ENCODE peak calls at places on chromosomes 1 and 21, in nine cellular contexts. One of them, this sample, is unnamed.

GRCh38 chr21:32392880-32393676 is at the start of gene URB1:
- DNase-seq in transverse colon: peak; percentile 95
- DNase-seq in effector memory CD4-positive, alpha-beta T cell: peak; percentile 88
- DNase-seq in neural progenitor cell: peak; percentile 81
- DNase-seq in SJSA1: peak; percentile 91
- DNase-seq in NT2/D1: peak; percentile 82
- DNase-seq in psoas muscle: peak; percentile 97
- DNase-seq in GM12878: peak; percentile 46
- DNase-seq in GM23338: peak; percentile 92
- DNase-seq in this sample: no peak

GRCh38 chr21:45800339-45801080 is 157.0 kb downstream of the PCBP3 start:
- DNase-seq in transverse colon: no peak
- DNase-seq in GM23338: no peak
- DNase-seq in neural progenitor cell: no peak
- DNase-seq in psoas muscle: no peak
- DNase-seq in GM12878: no peak
- DNase-seq in NT2/D1: no peak
- DNase-seq in SJSA1: no peak
- DNase-seq in effector memory CD4-positive, alpha-beta T cell: no peak
- DNase-seq in this sample: no peak

GRCh38 chr1:91502138-91502881 is 1.7 kb downstream of the CDC7 start:
- DNase-seq in NT2/D1: no peak
- DNase-seq in GM12878: no peak
- DNase-seq in transverse colon: no peak
- DNase-seq in psoas muscle: no peak
- DNase-seq in SJSA1: no peak
- DNase-seq in GM23338: no peak
- DNase-seq in effector memory CD4-positive, alpha-beta T cell: no peak
- DNase-seq in neural progenitor cell: no peak
- DNase-seq in this sample: no peak

GRCh38 chr1:219517031-219517430 is 95.9 kb downstream of the ZC3H11B start:
- DNase-seq in transverse colon: no peak
- DNase-seq in GM12878: no peak
- DNase-seq in effector memory CD4-positive, alpha-beta T cell: no peak
- DNase-seq in neural progenitor cell: no peak
- DNase-seq in NT2/D1: no peak
- DNase-seq in GM23338: peak; percentile 32
- DNase-seq in SJSA1: no peak
- DNase-seq in psoas muscle: no peak
- DNase-seq in this sample: no peak

GRCh38 chr1:20109223-20109856 is 10.0 kb downstream of the PLA2G2D start:
- DNase-seq in neural progenitor cell: no peak
- DNase-seq in psoas muscle: no peak
- DNase-seq in transverse colon: no peak
- DNase-seq in GM12878: no peak
- DNase-seq in NT2/D1: no peak
- DNase-seq in SJSA1: no peak
- DNase-seq in GM23338: no peak
- DNase-seq in effector memory CD4-positive, alpha-beta T cell: no peak
- DNase-seq in this sample: peak; percentile 19

GRCh38 chr21:33835920-33836319 is 79.7 kb downstream of the ATP5PO start:
- DNase-seq in GM12878: no peak
- DNase-seq in NT2/D1: no peak
- DNase-seq in GM23338: no peak
- DNase-seq in SJSA1: no peak
- DNase-seq in transverse colon: no peak
- DNase-seq in psoas muscle: no peak
- DNase-seq in effector memory CD4-positive, alpha-beta T cell: no peak
- DNase-seq in neural progenitor cell: no peak
- DNase-seq in this sample: no peak

GRCh38 chr1:167429612-167430011 is 88.7 kb downstream of the CD247 start:
- DNase-seq in GM12878: no peak
- DNase-seq in SJSA1: no peak
- DNase-seq in psoas muscle: no peak
- DNase-seq in transverse colon: no peak
- DNase-seq in NT2/D1: no peak
- DNase-seq in effector memory CD4-positive, alpha-beta T cell: no peak
- DNase-seq in neural progenitor cell: no peak
- DNase-seq in GM23338: no peak
- DNase-seq in this sample: no peak

GRCh38 chr1:54815086-54815876 is 14.2 kb upstream of the TTC22 start:
- DNase-seq in GM12878: no peak
- DNase-seq in neural progenitor cell: no peak
- DNase-seq in SJSA1: peak; percentile 30
- DNase-seq in NT2/D1: no peak
- DNase-seq in psoas muscle: no peak
- DNase-seq in transverse colon: no peak
- DNase-seq in GM23338: no peak
- DNase-seq in effector memory CD4-positive, alpha-beta T cell: no peak
- DNase-seq in this sample: no peak

GRCh38 chr1:10474613-10475507 is at the start of gene PEX14:
- DNase-seq in SJSA1: peak; percentile 89
- DNase-seq in effector memory CD4-positive, alpha-beta T cell: peak; percentile 72
- DNase-seq in NT2/D1: peak; percentile 71
- DNase-seq in psoas muscle: peak; percentile 91
- DNase-seq in neural progenitor cell: peak; percentile 95
- DNase-seq in GM12878: peak; percentile 54
- DNase-seq in transverse colon: peak; percentile 91
- DNase-seq in GM23338: peak; percentile 98
- DNase-seq in this sample: peak; percentile 41

GRCh38 chr1:74236440-74236839 is 1.3 kb downstream of the TNNI3K start:
- DNase-seq in effector memory CD4-positive, alpha-beta T cell: no peak
- DNase-seq in psoas muscle: no peak
- DNase-seq in GM23338: no peak
- DNase-seq in NT2/D1: no peak
- DNase-seq in neural progenitor cell: no peak
- DNase-seq in GM12878: no peak
- DNase-seq in transverse colon: no peak
- DNase-seq in SJSA1: no peak
- DNase-seq in this sample: no peak

GRCh38 chr21:34881894-34882371 is 167.2 kb downstream of the RUNX1 start:
- DNase-seq in neural progenitor cell: no peak
- DNase-seq in NT2/D1: no peak
- DNase-seq in transverse colon: no peak
- DNase-seq in effector memory CD4-positive, alpha-beta T cell: no peak
- DNase-seq in GM23338: no peak
- DNase-seq in SJSA1: no peak
- DNase-seq in GM12878: no peak
- DNase-seq in psoas muscle: no peak
- DNase-seq in this sample: peak; percentile 45

GRCh38 chr1:224540535-224540934 is 75.6 kb upstream of the CNIH3 start:
- DNase-seq in neural progenitor cell: no peak
- DNase-seq in psoas muscle: no peak
- DNase-seq in effector memory CD4-positive, alpha-beta T cell: no peak
- DNase-seq in GM12878: no peak
- DNase-seq in NT2/D1: no peak
- DNase-seq in transverse colon: no peak
- DNase-seq in GM23338: no peak
- DNase-seq in SJSA1: no peak
- DNase-seq in this sample: no peak

GRCh38 chr1:107274227-107274626 is 133.4 kb downstream of the NTNG1 start:
- DNase-seq in psoas muscle: no peak
- DNase-seq in transverse colon: no peak
- DNase-seq in GM23338: no peak
- DNase-seq in effector memory CD4-positive, alpha-beta T cell: no peak
- DNase-seq in SJSA1: no peak
- DNase-seq in neural progenitor cell: no peak
- DNase-seq in NT2/D1: no peak
- DNase-seq in GM12878: no peak
- DNase-seq in this sample: no peak

GRCh38 chr1:181043025-181043880 is 9.5 kb downstream of the MR1 start:
- DNase-seq in psoas muscle: no peak
- DNase-seq in effector memory CD4-positive, alpha-beta T cell: no peak
- DNase-seq in GM12878: no peak
- DNase-seq in NT2/D1: no peak
- DNase-seq in transverse colon: peak; percentile 62
- DNase-seq in neural progenitor cell: no peak
- DNase-seq in GM23338: peak; percentile 32
- DNase-seq in SJSA1: no peak
- DNase-seq in this sample: no peak

GRCh38 chr1:33696311-33696710 is 167.6 kb upstream of the HMGB4 start:
- DNase-seq in psoas muscle: no peak
- DNase-seq in GM23338: no peak
- DNase-seq in GM12878: no peak
- DNase-seq in SJSA1: no peak
- DNase-seq in NT2/D1: no peak
- DNase-seq in effector memory CD4-positive, alpha-beta T cell: no peak
- DNase-seq in neural progenitor cell: no peak
- DNase-seq in transverse colon: no peak
- DNase-seq in this sample: no peak

GRCh38 chr21:21860888-21861287 is 862.7 kb downstream of the NCAM2 start:
- DNase-seq in GM23338: no peak
- DNase-seq in neural progenitor cell: no peak
- DNase-seq in SJSA1: no peak
- DNase-seq in GM12878: no peak
- DNase-seq in psoas muscle: no peak
- DNase-seq in transverse colon: no peak
- DNase-seq in NT2/D1: no peak
- DNase-seq in effector memory CD4-positive, alpha-beta T cell: no peak
- DNase-seq in this sample: no peak

GRCh38 chr1:60600532-60600931 is 481.8 kb upstream of the NFIA start:
- DNase-seq in NT2/D1: no peak
- DNase-seq in transverse colon: no peak
- DNase-seq in psoas muscle: no peak
- DNase-seq in GM23338: no peak
- DNase-seq in neural progenitor cell: no peak
- DNase-seq in GM12878: no peak
- DNase-seq in SJSA1: no peak
- DNase-seq in effector memory CD4-positive, alpha-beta T cell: no peak
- DNase-seq in this sample: no peak

GRCh38 chr1:165116732-165117131 is 239.8 kb downstream of the LMX1A start:
- DNase-seq in neural progenitor cell: no peak
- DNase-seq in GM23338: no peak
- DNase-seq in GM12878: no peak
- DNase-seq in transverse colon: no peak
- DNase-seq in effector memory CD4-positive, alpha-beta T cell: no peak
- DNase-seq in psoas muscle: no peak
- DNase-seq in NT2/D1: no peak
- DNase-seq in SJSA1: peak; percentile 87
- DNase-seq in this sample: peak; percentile 61

GRCh38 chr1:214454619-214455396 is 96.6 kb downstream of the PTPN14 start:
- DNase-seq in psoas muscle: no peak
- DNase-seq in GM12878: no peak
- DNase-seq in SJSA1: no peak
- DNase-seq in NT2/D1: no peak
- DNase-seq in effector memory CD4-positive, alpha-beta T cell: no peak
- DNase-seq in transverse colon: no peak
- DNase-seq in neural progenitor cell: no peak
- DNase-seq in GM23338: no peak
- DNase-seq in this sample: no peak

GRCh38 chr21:44377201-44377921 is 23.9 kb downstream of the TRPM2 start:
- DNase-seq in effector memory CD4-positive, alpha-beta T cell: no peak
- DNase-seq in transverse colon: no peak
- DNase-seq in GM23338: peak; percentile 66
- DNase-seq in psoas muscle: peak; percentile 29
- DNase-seq in SJSA1: peak; percentile 41
- DNase-seq in neural progenitor cell: peak; percentile 51
- DNase-seq in GM12878: no peak
- DNase-seq in NT2/D1: peak; percentile 18
- DNase-seq in this sample: no peak

GRCh38 chr1:100643430-100644196 is 75.9 kb upstream of the VCAM1 start:
- DNase-seq in effector memory CD4-positive, alpha-beta T cell: no peak
- DNase-seq in GM23338: no peak
- DNase-seq in SJSA1: no peak
- DNase-seq in NT2/D1: no peak
- DNase-seq in neural progenitor cell: no peak
- DNase-seq in transverse colon: peak; percentile 12
- DNase-seq in GM12878: no peak
- DNase-seq in psoas muscle: no peak
- DNase-seq in this sample: no peak

GRCh38 chr1:36984675-36985074 is 49.6 kb downstream of the GRIK3 start:
- DNase-seq in effector memory CD4-positive, alpha-beta T cell: no peak
- DNase-seq in transverse colon: no peak
- DNase-seq in NT2/D1: no peak
- DNase-seq in psoas muscle: no peak
- DNase-seq in GM23338: no peak
- DNase-seq in GM12878: no peak
- DNase-seq in neural progenitor cell: no peak
- DNase-seq in SJSA1: no peak
- DNase-seq in this sample: no peak
- H3K4me3 ChIP-seq in effector memory CD4-positive, alpha-beta T cell: no peak overlapping the region
- H3K4me3 ChIP-seq in transverse colon: no peak overlapping the region
- H3K4me3 ChIP-seq in NT2/D1: no peak overlapping the region
- H3K4me3 ChIP-seq in psoas muscle: no peak overlapping the region
- H3K4me3 ChIP-seq in GM23338: no peak overlapping the region
- H3K4me3 ChIP-seq in GM12878: no peak overlapping the region
- H3K4me3 ChIP-seq in neural progenitor cell: no peak overlapping the region
- H3K4me3 ChIP-seq in SJSA1: no peak overlapping the region
- H3K4me3 ChIP-seq in this sample: no peak overlapping the region

GRCh38 chr1:29177022-29177705 is 4.5 kb downstream of the SRSF4 start:
- DNase-seq in GM23338: no peak
- DNase-seq in SJSA1: no peak
- DNase-seq in effector memory CD4-positive, alpha-beta T cell: no peak
- DNase-seq in transverse colon: no peak
- DNase-seq in psoas muscle: no peak
- DNase-seq in neural progenitor cell: no peak
- DNase-seq in NT2/D1: no peak
- DNase-seq in GM12878: no peak
- DNase-seq in this sample: no peak
- H3K4me1 ChIP-seq in GM23338: peaks cover 29% of the 10 kb centered on the region
- H3K4me1 ChIP-seq in SJSA1: peaks cover 15% of the 10 kb centered on the region
- H3K4me1 ChIP-seq in effector memory CD4-positive, alpha-beta T cell: peaks cover 20% of the 10 kb centered on the region
- H3K4me1 ChIP-seq in transverse colon: peaks cover 46% of the 10 kb centered on the region
- H3K4me1 ChIP-seq in psoas muscle: peaks cover 43% of the 10 kb centered on the region
- H3K4me1 ChIP-seq in neural progenitor cell: peaks cover 10% of the 10 kb centered on the region
- H3K4me1 ChIP-seq in NT2/D1: peaks cover 3% of the 10 kb centered on the region
- H3K4me1 ChIP-seq in GM12878: no peaks in the 10 kb centered on the region
- H3K4me1 ChIP-seq in this sample: peaks cover 23% of the 10 kb centered on the region

DNA sequence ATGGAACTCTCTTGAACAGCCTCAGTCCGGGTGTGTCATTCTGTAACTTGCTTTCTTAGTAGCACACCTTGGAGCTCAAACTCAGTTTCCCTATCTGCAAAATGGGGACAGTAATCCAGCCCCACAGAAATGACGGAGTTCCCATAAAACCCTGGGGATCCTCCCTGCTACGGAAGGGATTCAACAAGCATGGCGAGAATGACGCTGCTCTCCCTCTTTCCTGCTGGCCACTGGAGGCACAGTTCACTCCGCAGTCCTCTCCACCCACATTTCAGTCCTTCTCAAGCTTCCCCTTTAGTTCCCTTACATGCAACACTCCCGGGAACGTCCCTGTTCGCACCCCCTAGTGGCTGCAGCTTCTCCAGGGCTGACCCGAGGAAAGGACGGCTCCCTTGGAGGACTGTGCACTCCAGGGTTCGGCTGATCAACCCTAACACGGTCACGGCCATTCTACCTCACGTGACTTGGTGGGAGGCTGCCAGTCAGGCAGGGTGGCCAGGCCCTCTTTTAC is 20.6 kb downstream of the RUNX3 start:
- DNase-seq in NT2/D1: peak; percentile 67
- DNase-seq in neural progenitor cell: peak; percentile 79
- DNase-seq in psoas muscle: no peak
- DNase-seq in SJSA1: no peak
- DNase-seq in GM23338: peak; percentile 95
- DNase-seq in effector memory CD4-positive, alpha-beta T cell: no peak
- DNase-seq in transverse colon: peak; percentile 85
- DNase-seq in GM12878: no peak
- DNase-seq in this sample: no peak
- H3K36me3 ChIP-seq in NT2/D1: peaks cover 77% of the 10 kb centered on the region
- H3K36me3 ChIP-seq in neural progenitor cell: no peaks in the 10 kb centered on the region
- H3K36me3 ChIP-seq in psoas muscle: no peaks in the 10 kb centered on the region
- H3K36me3 ChIP-seq in SJSA1: peaks cover 73% of the 10 kb centered on the region
- H3K36me3 ChIP-seq in GM23338: no peaks in the 10 kb centered on the region
- H3K36me3 ChIP-seq in effector memory CD4-positive, alpha-beta T cell: peaks cover 80% of the 10 kb centered on the region
- H3K36me3 ChIP-seq in transverse colon: no peaks in the 10 kb centered on the region
- H3K36me3 ChIP-seq in GM12878: peaks cover 59% of the 10 kb centered on the region
- H3K36me3 ChIP-seq in this sample: no peaks in the 10 kb centered on the region

GRCh38 chr1:230263573-230264195 is 162.4 kb downstream of the PGBD5 start:
- DNase-seq in neural progenitor cell: no peak
- DNase-seq in transverse colon: no peak
- DNase-seq in GM12878: no peak
- DNase-seq in GM23338: no peak
- DNase-seq in effector memory CD4-positive, alpha-beta T cell: no peak
- DNase-seq in SJSA1: peak; percentile 22
- DNase-seq in NT2/D1: no peak
- DNase-seq in psoas muscle: no peak
- DNase-seq in this sample: no peak
- H3K4me3 ChIP-seq in neural progenitor cell: no peak overlapping the region
- H3K4me3 ChIP-seq in transverse colon: no peak overlapping the region
- H3K4me3 ChIP-seq in GM12878: no peak overlapping the region
- H3K4me3 ChIP-seq in GM23338: no peak overlapping the region
- H3K4me3 ChIP-seq in effector memory CD4-positive, alpha-beta T cell: no peak overlapping the region
- H3K4me3 ChIP-seq in SJSA1: no peak overlapping the region
- H3K4me3 ChIP-seq in NT2/D1: no peak overlapping the region
- H3K4me3 ChIP-seq in psoas muscle: no peak overlapping the region
- H3K4me3 ChIP-seq in this sample: no peak overlapping the region

This sample was measured in keratinocyte.